ENCODE peak calls at places on chromosomes 6 and 20, in seven cellular contexts. A, M, W, X, B, I and Y are unnamed samples.
A peak's percentile ranks its signal among the peaks of the same experiment; 100 is the strongest.

GRCh38 chr6:64376394-64376793 is 740.8 kb downstream of the PHF3 start:
- DNase-seq in A (no peak), M (no peak), W (no peak), X (no peak), B (peak; percentile 61), I (no peak), Y (no peak)

GRCh38 chr6:112936476-112936875 is 589.3 kb downstream of the RFPL4B start:
- DNase-seq in A (peak; percentile 61), M (no peak), W (no peak), X (no peak), B (no peak), I (no peak), Y (no peak)

GRCh38 chr6:130513770-130514169 is 148.0 kb downstream of the TMEM200A start:
- DNase-seq in A (peak; percentile 63), M (no peak), W (no peak), X (no peak), B (no peak), I (peak; percentile 35), Y (no peak)

GRCh38 chr6:109441069-109441816 is 719 bp downstream of the SMPD2 start:
- DNase-seq in A (peak; percentile 56), M (peak; percentile 51), W (peak; percentile 36), X (no peak), B (peak; percentile 42), I (peak; percentile 67), Y (peak; percentile 83)

GRCh38 chr6:150229775-150230561 is 87.1 kb downstream of the PPP1R14C start:
- DNase-seq in A (no peak), M (no peak), W (no peak), X (no peak), B (no peak), I (no peak), Y (no peak)

GRCh38 chr20:16752082-16752481 is 3.9 kb downstream of the OTOR start:
- DNase-seq in A (no peak), M (no peak), W (no peak), X (no peak), B (no peak), I (no peak), Y (no peak)

GRCh38 chr20:33789109-33789857 is 21.9 kb upstream of the CHMP4B start:
- DNase-seq in A (peak; percentile 96), M (peak; percentile 85), W (no peak), X (peak; percentile 20), B (no peak), I (peak; percentile 95), Y (no peak)

GRCh38 chr6:36607782-36608386 is 13.7 kb downstream of the SRSF3 start:
- DNase-seq in A (no peak), M (peak; percentile 57), W (no peak), X (no peak), B (no peak), I (no peak), Y (peak; percentile 57)

GRCh38 chr6:6775074-6775473 is 186.6 kb downstream of the LY86 start:
- DNase-seq in A (no peak), M (no peak), W (no peak), X (no peak), B (no peak), I (no peak), Y (no peak)

GRCh38 chr6:150118208-150118607 is 24.6 kb upstream of the PPP1R14C start:
- DNase-seq in A (no peak), M (no peak), W (no peak), X (no peak), B (no peak), I (no peak), Y (no peak)

GRCh38 chr20:36478137-36478905 is 63.0 kb upstream of the MYL9 start:
- DNase-seq in A (no peak), M (no peak), W (no peak), X (no peak), B (no peak), I (no peak), Y (no peak)

GRCh38 chr6:79421707-79422484 is 115.3 kb downstream of the LCA5 start:
- DNase-seq in A (peak; percentile 96), M (no peak), W (no peak), X (no peak), B (no peak), I (peak; percentile 24), Y (peak; percentile 49)

GRCh38 chr20:2892376-2892775 is 19.1 kb downstream of the PTPRA start:
- DNase-seq in A (no peak), M (no peak), W (no peak), X (no peak), B (no peak), I (no peak), Y (no peak)
- H3K36me3 ChIP-seq in A (no peaks in the 10 kb centered on the region), M (no peaks in the 10 kb centered on the region), W (no peaks in the 10 kb centered on the region), X (no peaks in the 10 kb centered on the region), B (no peaks in the 10 kb centered on the region), I (no peaks in the 10 kb centered on the region), Y (no peaks in the 10 kb centered on the region)

DNA sequence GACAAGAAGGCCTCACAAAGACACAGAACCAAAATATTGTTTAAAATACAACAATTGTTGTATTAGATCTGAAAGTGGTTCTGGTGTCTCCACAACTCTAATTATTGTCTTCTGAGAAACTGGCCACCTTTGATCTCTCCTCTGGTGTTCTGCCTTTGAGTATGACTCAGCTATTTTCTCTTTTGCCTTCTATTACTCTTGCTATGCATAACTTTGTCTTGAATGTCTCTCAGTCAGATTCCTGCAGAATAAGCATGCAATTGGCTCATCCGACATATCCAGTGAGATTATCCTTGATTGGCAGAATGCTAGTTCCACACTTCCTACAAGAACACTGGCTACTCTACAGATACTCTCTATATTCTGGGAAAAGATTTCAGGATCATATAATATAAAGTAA is 14.3 kb upstream of the EPM2A start:
- DNase-seq in A (peak; percentile 74), M (no peak), W (no peak), X (no peak), B (no peak), I (no peak), Y (no peak)
- H3K27ac ChIP-seq in A (no peak overlapping the region), M (no peak overlapping the region), W (no peak overlapping the region), X (no peak overlapping the region), B (no peak overlapping the region), I (no peak overlapping the region), Y (no peak overlapping the region)

DNA sequence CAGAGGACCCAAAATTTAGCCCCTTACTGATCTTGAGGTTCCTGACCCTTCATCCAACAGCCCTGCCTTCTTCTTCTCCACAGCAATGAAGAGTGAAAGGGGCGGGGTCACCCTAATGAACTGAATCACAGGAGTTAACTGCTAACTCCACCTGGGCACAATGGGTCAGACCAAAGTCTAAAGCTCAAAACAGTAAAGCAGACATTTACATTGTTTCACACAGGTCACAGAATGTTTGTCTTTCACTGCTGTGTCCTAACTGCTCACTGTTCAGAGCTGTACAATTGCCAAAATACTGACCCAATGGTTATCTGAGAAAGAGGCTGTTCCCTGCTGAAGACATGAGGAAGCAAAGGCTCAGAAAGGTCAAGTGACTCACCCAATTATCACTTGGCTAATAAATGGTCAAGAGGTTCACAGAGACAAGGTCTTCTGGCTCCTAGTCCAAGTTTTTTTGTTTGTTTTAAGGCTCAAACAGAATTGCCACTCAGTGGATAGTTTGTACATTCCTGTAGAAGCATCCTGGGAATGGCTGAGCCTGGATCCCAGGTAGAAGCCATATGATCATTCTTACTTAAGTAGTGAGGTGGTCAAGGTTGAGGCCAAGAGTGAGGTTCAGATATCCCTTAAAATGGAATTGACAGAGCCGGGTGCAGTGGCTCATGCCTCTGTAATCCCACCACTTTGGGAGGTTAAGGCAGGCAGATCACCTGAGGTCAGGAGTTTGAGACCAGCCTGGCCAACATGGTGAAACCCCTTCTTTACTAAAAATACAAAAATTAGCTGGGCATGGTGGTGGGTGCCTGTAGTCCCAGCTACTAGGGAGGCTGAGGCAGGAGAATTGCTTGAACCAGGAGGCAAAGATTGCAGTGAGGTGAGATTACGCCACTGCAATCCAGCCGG is 35.1 kb upstream of the FAM83C start:
- DNase-seq in A (peak; percentile 34), M (peak; percentile 58), W (no peak), X (no peak), B (no peak), I (peak; percentile 89), Y (no peak)
- H3K36me3 ChIP-seq in A (no peaks in the 10 kb centered on the region), M (no peaks in the 10 kb centered on the region), W (no peaks in the 10 kb centered on the region), X (no peaks in the 10 kb centered on the region), B (no peaks in the 10 kb centered on the region), I (no peaks in the 10 kb centered on the region), Y (no peaks in the 10 kb centered on the region)

GRCh38 chr6:43682724-43683429 is 4.7 kb downstream of the MRPS18A start:
- DNase-seq in A (no peak), M (no peak), W (no peak), X (no peak), B (no peak), I (no peak), Y (no peak)

GRCh38 chr6:43683708-43684455 is 3.7 kb downstream of the MRPS18A start:
- DNase-seq in A (no peak), M (no peak), W (no peak), X (no peak), B (no peak), I (no peak), Y (no peak)

GRCh38 chr6:43680583-43681120 is 6.9 kb downstream of the MRPS18A start:
- DNase-seq in A (no peak), M (no peak), W (no peak), X (no peak), B (no peak), I (no peak), Y (no peak)

GRCh38 chr6:43679057-43679456 is 8.5 kb downstream of the MRPS18A start:
- DNase-seq in A (no peak), M (no peak), W (no peak), X (no peak), B (no peak), I (no peak), Y (no peak)

DNA sequence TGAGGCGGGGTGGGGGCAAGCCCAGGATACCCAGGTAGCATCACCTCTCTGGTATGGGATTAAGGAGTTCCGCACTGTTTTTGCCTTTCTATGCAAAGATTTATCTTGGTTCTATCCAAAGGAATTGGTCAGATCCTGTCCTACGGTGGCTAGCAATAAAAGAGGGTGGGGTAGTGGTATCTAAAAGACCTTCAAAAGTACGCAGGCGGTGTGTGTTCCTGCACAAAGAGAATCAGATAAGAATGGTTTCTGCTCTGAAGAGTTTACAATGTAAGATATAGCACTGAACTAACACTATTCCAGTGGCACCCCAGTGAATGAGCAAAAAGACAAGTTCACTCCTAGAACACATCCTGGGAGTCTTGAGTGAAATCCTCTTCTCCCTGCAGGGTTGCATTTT is 6.3 kb downstream of the MRPS18A start:
- DNase-seq in A (no peak), M (no peak), W (no peak), X (no peak), B (no peak), I (peak; percentile 68), Y (no peak)
- H3K27ac ChIP-seq in A (no peak overlapping the region), M (no peak overlapping the region), W (no peak overlapping the region), X (no peak overlapping the region), B (no peak overlapping the region), I (peak overlapping the region; percentile 61), Y (no peak overlapping the region)

DNA sequence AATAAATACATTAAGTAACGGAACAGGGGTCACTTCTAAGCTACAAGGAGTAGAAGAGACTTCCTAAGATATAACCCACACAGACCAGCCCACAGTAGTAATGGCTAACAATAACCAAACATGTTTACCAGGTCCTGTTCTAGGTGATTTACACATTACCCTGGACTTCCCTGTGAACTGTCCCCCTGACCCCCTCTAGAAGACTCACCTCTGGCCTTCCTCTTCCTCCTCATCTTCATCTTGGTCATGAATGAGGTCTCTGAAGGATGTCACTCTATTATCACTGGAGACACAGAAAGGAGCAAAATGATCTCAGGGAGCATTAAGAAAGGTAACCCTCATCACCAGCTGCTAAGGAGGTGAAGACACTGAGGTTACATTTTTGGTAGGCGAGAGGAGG is 8.7 kb downstream of the NSFL1C start:
- DNase-seq in A (no peak), M (no peak), W (no peak), X (no peak), B (no peak), I (no peak), Y (no peak)
- H3K36me3 ChIP-seq in A (peaks cover 47% of the 10 kb centered on the region), M (peaks cover 100% of the 10 kb centered on the region), W (peaks cover 70% of the 10 kb centered on the region), X (peaks cover 56% of the 10 kb centered on the region), B (peaks cover 36% of the 10 kb centered on the region), I (peaks cover 15% of the 10 kb centered on the region), Y (peaks cover 60% of the 10 kb centered on the region)